ENCODE peak calls at places on chromosomes 7 and 10, in four cellular contexts. One of them, this sample, is unnamed.

GRCh38 chr10:125258676-125259075 is 98.3 kb upstream of the CTBP2 start:
- DNase-seq in tibial artery: no peak
- DNase-seq in heart left ventricle: no peak
- DNase-seq in T-helper 1 cell: no peak
- DNase-seq in this sample: no peak

GRCh38 chr10:15775513-15775912 is 55.8 kb upstream of the ITGA8 start:
- DNase-seq in tibial artery: no peak
- DNase-seq in heart left ventricle: no peak
- DNase-seq in T-helper 1 cell: no peak
- DNase-seq in this sample: no peak

GRCh38 chr10:123790132-123790885 is 101.3 kb downstream of the CPXM2 start:
- DNase-seq in tibial artery: no peak
- DNase-seq in heart left ventricle: no peak
- DNase-seq in T-helper 1 cell: no peak
- DNase-seq in this sample: no peak

GRCh38 chr7:157506268-157506667 is 169.5 kb downstream of the DNAJB6 start:
- DNase-seq in tibial artery: no peak
- DNase-seq in heart left ventricle: no peak
- DNase-seq in T-helper 1 cell: no peak
- DNase-seq in this sample: no peak

GRCh38 chr7:1056006-1056784 is 11.8 kb downstream of the GPR146 start:
- DNase-seq in tibial artery: no peak
- DNase-seq in heart left ventricle: peak
- DNase-seq in T-helper 1 cell: no peak
- DNase-seq in this sample: peak

GRCh38 chr10:98193030-98193429 is 58.6 kb downstream of the R3HCC1L start:
- DNase-seq in tibial artery: no peak
- DNase-seq in heart left ventricle: no peak
- DNase-seq in T-helper 1 cell: no peak
- DNase-seq in this sample: no peak

GRCh38 chr10:22620140-22620857 is 94.1 kb downstream of the PIP4K2A start:
- DNase-seq in tibial artery: peak
- DNase-seq in heart left ventricle: peak
- DNase-seq in T-helper 1 cell: no peak
- DNase-seq in this sample: peak

GRCh38 chr10:110209926-110210662 is 2.7 kb downstream of the MXI1 start:
- DNase-seq in tibial artery: peak
- DNase-seq in heart left ventricle: peak
- DNase-seq in T-helper 1 cell: no peak
- DNase-seq in this sample: peak

GRCh38 chr7:46352335-46352954 is 431.4 kb upstream of the IGFBP3 start:
- DNase-seq in tibial artery: no peak
- DNase-seq in heart left ventricle: no peak
- DNase-seq in T-helper 1 cell: no peak
- DNase-seq in this sample: no peak

This sample was measured in left ventricle myocardium superior.